ENCODE peak calls at places on chromosomes 3 and 15, in five cellular contexts. One of them, this sample, is unnamed.

GRCh38 chr3:69200384-69201068 is 78.1 kb upstream of the LMOD3 start:
- DNase-seq in cardiac muscle cell: peak; percentile 68
- DNase-seq in heart left ventricle: peak; percentile 39
- DNase-seq in cardiac fibroblast: peak; percentile 49
- DNase-seq in AG09309: no peak
- DNase-seq in this sample: no peak

GRCh38 chr3:15495461-15496340 is 25.8 kb downstream of the COLQ start:
- DNase-seq in cardiac muscle cell: peak; percentile 46
- DNase-seq in heart left ventricle: no peak
- DNase-seq in AG09309: no peak
- DNase-seq in cardiac fibroblast: no peak
- DNase-seq in this sample: no peak

GRCh38 chr3:50297896-50298725 is 1.1 kb downstream of the HYAL3 start:
- DNase-seq in heart left ventricle: no peak
- DNase-seq in cardiac muscle cell: no peak
- DNase-seq in AG09309: no peak
- DNase-seq in cardiac fibroblast: no peak
- DNase-seq in this sample: no peak

GRCh38 chr3:168427830-168428471 is 332.2 kb upstream of the GOLIM4 start:
- DNase-seq in cardiac muscle cell: no peak
- DNase-seq in heart left ventricle: no peak
- DNase-seq in cardiac fibroblast: no peak
- DNase-seq in AG09309: no peak
- DNase-seq in this sample: no peak

GRCh38 chr3:45267097-45267496 is 41.0 kb upstream of the TMEM158 start:
- DNase-seq in cardiac muscle cell: no peak
- DNase-seq in AG09309: no peak
- DNase-seq in heart left ventricle: no peak
- DNase-seq in cardiac fibroblast: no peak
- DNase-seq in this sample: no peak

GRCh38 chr3:154334973-154335420 is 10.7 kb upstream of the DHX36 start:
- DNase-seq in cardiac muscle cell: peak; percentile 49
- DNase-seq in AG09309: peak; percentile 10
- DNase-seq in cardiac fibroblast: peak; percentile 54
- DNase-seq in heart left ventricle: no peak
- DNase-seq in this sample: peak; percentile 21

GRCh38 chr3:71585891-71586809 is 2.6 kb upstream of the FOXP1 start:
- DNase-seq in cardiac muscle cell: peak; percentile 71
- DNase-seq in AG09309: no peak
- DNase-seq in cardiac fibroblast: peak; percentile 70
- DNase-seq in heart left ventricle: no peak
- DNase-seq in this sample: peak; percentile 30

GRCh38 chr15:65311760-65312159 is 7.3 kb downstream of the RNU5B-1 start:
- DNase-seq in AG09309: no peak
- DNase-seq in cardiac fibroblast: no peak
- DNase-seq in heart left ventricle: no peak
- DNase-seq in cardiac muscle cell: no peak
- DNase-seq in this sample: no peak

GRCh38 chr15:34436126-34436955 is 1.3 kb downstream of the GOLGA8A start:
- DNase-seq in heart left ventricle: no peak
- DNase-seq in AG09309: no peak
- DNase-seq in cardiac muscle cell: no peak
- DNase-seq in cardiac fibroblast: no peak
- DNase-seq in this sample: peak; percentile 14

GRCh38 chr3:122055215-122055614 is at the start of gene CD86:
- DNase-seq in heart left ventricle: no peak
- DNase-seq in cardiac muscle cell: no peak
- DNase-seq in AG09309: no peak
- DNase-seq in cardiac fibroblast: no peak
- DNase-seq in this sample: peak; percentile 57

GRCh38 chr15:86572368-86572841 is 492.7 kb downstream of the AGBL1 start:
- DNase-seq in cardiac fibroblast: no peak
- DNase-seq in heart left ventricle: peak; percentile 26
- DNase-seq in cardiac muscle cell: no peak
- DNase-seq in AG09309: no peak
- DNase-seq in this sample: no peak

GRCh38 chr3:141342386-141342785 is 25.9 kb upstream of the ZBTB38 start:
- DNase-seq in AG09309: no peak
- DNase-seq in heart left ventricle: no peak
- DNase-seq in cardiac muscle cell: no peak
- DNase-seq in cardiac fibroblast: no peak
- DNase-seq in this sample: no peak

GRCh38 chr15:85035980-85036379 is 54.3 kb downstream of the PDE8A start:
- DNase-seq in heart left ventricle: no peak
- DNase-seq in cardiac fibroblast: no peak
- DNase-seq in AG09309: no peak
- DNase-seq in cardiac muscle cell: no peak
- DNase-seq in this sample: no peak

GRCh38 chr15:85036716-85037115 is 55.1 kb downstream of the PDE8A start:
- DNase-seq in AG09309: no peak
- DNase-seq in cardiac fibroblast: no peak
- DNase-seq in cardiac muscle cell: no peak
- DNase-seq in heart left ventricle: no peak
- DNase-seq in this sample: peak; percentile 50

GRCh38 chr15:85033148-85033547 is 51.5 kb downstream of the PDE8A start:
- DNase-seq in cardiac fibroblast: no peak
- DNase-seq in cardiac muscle cell: no peak
- DNase-seq in heart left ventricle: no peak
- DNase-seq in AG09309: no peak
- DNase-seq in this sample: no peak

GRCh38 chr15:85041230-85041629 is 59.6 kb downstream of the PDE8A start:
- DNase-seq in AG09309: no peak
- DNase-seq in heart left ventricle: no peak
- DNase-seq in cardiac fibroblast: no peak
- DNase-seq in cardiac muscle cell: no peak
- DNase-seq in this sample: no peak

GRCh38 chr15:85037617-85038016 is 56.0 kb downstream of the PDE8A start:
- DNase-seq in heart left ventricle: no peak
- DNase-seq in AG09309: no peak
- DNase-seq in cardiac muscle cell: peak; percentile 21
- DNase-seq in cardiac fibroblast: peak; percentile 19
- DNase-seq in this sample: no peak
- TF ChIP-seq CTCF in heart left ventricle: no peak
- TF ChIP-seq CTCF in AG09309: no peak
- TF ChIP-seq CTCF in cardiac muscle cell: no peak
- TF ChIP-seq CTCF in cardiac fibroblast: no peak
- TF ChIP-seq CTCF in this sample: no peak

DNA sequence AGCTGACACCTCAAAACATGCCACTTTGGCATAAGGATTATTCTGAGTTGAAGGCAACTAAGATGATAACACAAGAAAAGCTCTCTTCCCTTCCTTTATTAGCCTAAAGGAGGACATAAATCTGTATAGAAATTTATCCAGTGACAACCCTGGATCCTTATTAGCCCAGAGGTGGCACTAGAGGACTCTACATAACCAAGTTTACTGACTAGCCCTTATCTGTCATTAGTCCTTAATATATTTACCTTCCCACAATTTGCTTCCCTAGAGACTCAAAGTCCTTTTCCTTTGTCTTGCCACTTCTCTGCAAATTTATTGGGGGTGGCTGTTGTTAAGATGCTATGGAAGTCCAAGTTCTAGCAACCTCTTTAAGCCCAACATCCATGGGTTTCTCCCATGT is 26.7 kb downstream of the CEP70 start:
- DNase-seq in cardiac muscle cell: no peak
- DNase-seq in cardiac fibroblast: no peak
- DNase-seq in AG09309: no peak
- DNase-seq in heart left ventricle: no peak
- DNase-seq in this sample: no peak
- TF ChIP-seq CTCF in cardiac muscle cell: no peak
- TF ChIP-seq CTCF in cardiac fibroblast: no peak
- TF ChIP-seq CTCF in AG09309: no peak
- TF ChIP-seq CTCF in heart left ventricle: no peak
- TF ChIP-seq CTCF in this sample: no peak

DNA sequence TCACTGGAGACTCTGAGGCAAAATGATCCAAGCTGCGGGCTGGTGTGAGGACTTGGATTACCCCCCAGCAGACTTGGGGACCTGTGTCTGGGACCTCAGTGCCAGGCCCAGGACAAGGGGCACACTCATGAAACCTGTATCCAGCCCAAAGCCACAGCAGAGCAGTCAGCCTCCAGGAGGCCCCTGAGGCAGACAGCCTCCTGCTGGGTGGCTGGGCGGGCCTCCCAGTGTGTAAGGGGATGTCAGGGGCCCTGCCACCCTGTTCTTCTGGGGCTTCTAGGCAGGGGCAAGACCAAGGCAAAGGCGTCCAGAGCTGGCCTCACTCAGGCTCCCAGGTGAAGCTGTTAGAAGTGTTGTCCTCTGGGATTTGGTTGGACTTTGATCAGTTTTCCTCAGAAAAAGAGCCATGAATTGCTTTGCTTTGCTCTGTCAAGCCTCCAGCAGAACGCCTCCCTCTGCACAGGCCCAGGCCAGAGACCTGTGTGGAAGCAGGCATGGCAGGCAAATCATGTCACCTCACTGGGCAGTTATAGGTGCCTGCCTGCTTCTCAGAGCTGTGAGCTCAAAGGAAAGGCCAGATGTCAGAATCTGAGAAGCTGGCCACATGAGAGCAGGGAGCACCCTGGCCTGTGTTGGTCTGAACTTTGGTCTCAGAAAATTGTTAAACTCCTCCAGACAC is 77.4 kb downstream of the SMAD6 start:
- DNase-seq in cardiac muscle cell: no peak
- DNase-seq in heart left ventricle: peak; percentile 14
- DNase-seq in AG09309: no peak
- DNase-seq in cardiac fibroblast: no peak
- DNase-seq in this sample: no peak
- TF ChIP-seq CTCF in cardiac muscle cell: no peak
- TF ChIP-seq CTCF in heart left ventricle: no peak
- TF ChIP-seq CTCF in AG09309: no peak
- TF ChIP-seq CTCF in cardiac fibroblast: no peak
- TF ChIP-seq CTCF in this sample: no peak

DNA sequence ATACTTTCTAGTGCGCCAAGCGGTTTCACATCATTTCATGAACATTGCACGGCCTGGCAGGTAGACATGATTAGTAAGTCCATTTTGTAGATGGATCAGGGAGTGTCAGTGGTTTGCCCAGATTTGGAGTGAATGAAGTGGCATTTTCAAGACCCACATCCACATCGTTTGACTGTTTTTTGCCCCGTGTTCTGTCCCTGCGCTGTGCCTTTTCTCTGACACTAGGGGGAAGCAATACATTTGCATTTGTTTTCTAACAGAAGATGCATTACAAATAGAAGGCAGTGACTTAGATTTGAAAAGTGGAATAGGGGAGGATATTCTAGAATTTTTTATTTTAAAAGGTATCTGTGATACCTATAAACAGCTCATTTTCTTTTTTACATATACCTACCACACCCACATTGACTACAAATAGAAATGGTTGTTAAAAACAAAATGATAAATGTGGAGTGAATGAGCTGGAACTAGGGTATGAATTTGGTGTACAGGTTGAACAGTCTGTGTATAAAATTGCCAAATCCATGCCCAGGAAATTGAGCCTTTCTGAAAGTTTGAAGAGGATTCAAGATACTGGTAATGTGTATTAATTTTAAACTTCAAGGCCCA is 98.0 kb downstream of the USP13 start:
- DNase-seq in cardiac muscle cell: peak; percentile 47
- DNase-seq in cardiac fibroblast: peak; percentile 37
- DNase-seq in heart left ventricle: no peak
- DNase-seq in AG09309: no peak
- DNase-seq in this sample: no peak
- TF ChIP-seq CTCF in cardiac muscle cell: peak; percentile 82
- TF ChIP-seq CTCF in cardiac fibroblast: peak; percentile 82
- TF ChIP-seq CTCF in heart left ventricle: peak; percentile 26
- TF ChIP-seq CTCF in AG09309: peak; percentile 73
- TF ChIP-seq CTCF in this sample: peak; percentile 30

GRCh38 chr3:184177767-184178306 is 3.2 kb downstream of the AP2M1 start:
- DNase-seq in AG09309: no peak
- DNase-seq in heart left ventricle: no peak
- DNase-seq in cardiac muscle cell: no peak
- DNase-seq in cardiac fibroblast: no peak
- DNase-seq in this sample: no peak

GRCh38 chr3:184177331-184177731 is 2.7 kb downstream of the AP2M1 start:
- DNase-seq in cardiac muscle cell: peak; percentile 74
- DNase-seq in heart left ventricle: no peak
- DNase-seq in AG09309: no peak
- DNase-seq in cardiac fibroblast: peak; percentile 77
- DNase-seq in this sample: no peak

GRCh38 chr3:184175981-184176376 is 1.3 kb downstream of the AP2M1 start:
- DNase-seq in AG09309: no peak
- DNase-seq in heart left ventricle: no peak
- DNase-seq in cardiac muscle cell: no peak
- DNase-seq in cardiac fibroblast: no peak
- DNase-seq in this sample: no peak

GRCh38 chr3:184175506-184175905 is 851 bp downstream of the AP2M1 start:
- DNase-seq in cardiac fibroblast: no peak
- DNase-seq in cardiac muscle cell: no peak
- DNase-seq in AG09309: no peak
- DNase-seq in heart left ventricle: no peak
- DNase-seq in this sample: no peak

GRCh38 chr3:184176377-184177330 is 2.0 kb downstream of the AP2M1 start:
- DNase-seq in cardiac fibroblast: peak; percentile 95
- DNase-seq in AG09309: peak; percentile 84
- DNase-seq in cardiac muscle cell: peak; percentile 96
- DNase-seq in heart left ventricle: peak; percentile 75
- DNase-seq in this sample: no peak
- TF ChIP-seq CTCF in cardiac fibroblast: no peak
- TF ChIP-seq CTCF in AG09309: no peak
- TF ChIP-seq CTCF in cardiac muscle cell: no peak
- TF ChIP-seq CTCF in heart left ventricle: no peak
- TF ChIP-seq CTCF in this sample: no peak

This sample was measured in GM20000.